ENCODE peak calls at places on chromosome 16, in eight cellular contexts. O, Y, U, N, A, C, R and E are unnamed samples.

GRCh38 chr16:30354423-30355143 is 525 bp downstream of the CD2BP2 start:
- DNase-seq in O (no peak), Y (peak), U (no peak), N (no peak), A (no peak), C (no peak), R (no peak), E (no peak)

GRCh38 chr16:72072514-72073342 is 9.7 kb downstream of the HPR start:
- DNase-seq in O (no peak), Y (peak), U (no peak), N (no peak), A (no peak), C (peak), R (peak), E (no peak)

GRCh38 chr16:54489225-54489781 is 202.7 kb upstream of the IRX3 start:
- DNase-seq in O (no peak), Y (peak), U (no peak), N (no peak), A (no peak), C (no peak), R (no peak), E (no peak)

GRCh38 chr16:75559002-75559401 is 3.0 kb upstream of the TMEM231 start:
- DNase-seq in O (no peak), Y (no peak), U (no peak), N (no peak), A (no peak), C (no peak), R (no peak), E (no peak)

GRCh38 chr16:19396555-19397011 is 21.1 kb upstream of the TMC5 start:
- DNase-seq in O (peak), Y (peak), U (no peak), N (no peak), A (no peak), C (no peak), R (no peak), E (no peak)

GRCh38 chr16:53168744-53169143 is 114.0 kb downstream of the CHD9 start:
- DNase-seq in O (no peak), Y (no peak), U (no peak), N (no peak), A (no peak), C (no peak), R (no peak), E (no peak)

GRCh38 chr16:15854906-15855703 is 1.7 kb downstream of the MYH11 start:
- DNase-seq in O (peak), Y (no peak), U (no peak), N (no peak), A (no peak), C (no peak), R (no peak), E (no peak)

GRCh38 chr16:59210955-59211541 is 476.9 kb upstream of the GOT2 start:
- DNase-seq in O (no peak), Y (no peak), U (no peak), N (no peak), A (no peak), C (peak), R (no peak), E (no peak)

GRCh38 chr16:65710107-65710506 is 588.2 kb upstream of the CDH11 start:
- DNase-seq in O (no peak), Y (no peak), U (no peak), N (no peak), A (no peak), C (no peak), R (no peak), E (no peak)

GRCh38 chr16:49827806-49828428 is 28.0 kb downstream of the ZNF423 start:
- DNase-seq in O (no peak), Y (no peak), U (no peak), N (no peak), A (no peak), C (no peak), R (no peak), E (no peak)

GRCh38 chr16:16007743-16008111 is 58.3 kb downstream of the ABCC1 start:
- DNase-seq in O (no peak), Y (no peak), U (no peak), N (peak), A (no peak), C (no peak), R (no peak), E (no peak)

GRCh38 chr16:81214745-81215166 is 23.7 kb upstream of the BCO1 start:
- DNase-seq in O (no peak), Y (no peak), U (no peak), N (no peak), A (no peak), C (peak), R (no peak), E (no peak)

GRCh38 chr16:88118376-88118775 is 167.1 kb downstream of the BANP start:
- DNase-seq in O (no peak), Y (no peak), U (no peak), N (no peak), A (no peak), C (peak), R (no peak), E (no peak)

GRCh38 chr16:27217256-27217655 is 13.9 kb downstream of the KDM8 start:
- DNase-seq in O (no peak), Y (no peak), U (no peak), N (no peak), A (no peak), C (peak), R (peak), E (no peak)

GRCh38 chr16:1049976-1050247 is 22.6 kb upstream of the SSTR5 start:
- DNase-seq in O (no peak), Y (no peak), U (no peak), N (no peak), A (no peak), C (no peak), R (no peak), E (no peak)

GRCh38 chr16:66020642-66021041 is 345.8 kb upstream of the CDH5 start:
- DNase-seq in O (no peak), Y (no peak), U (no peak), N (peak), A (no peak), C (no peak), R (no peak), E (no peak)

GRCh38 chr16:89729863-89730574 is 8.7 kb downstream of the ZNF276 start:
- DNase-seq in O (no peak), Y (no peak), U (no peak), N (no peak), A (peak), C (no peak), R (no peak), E (no peak)

GRCh38 chr16:88909431-88910210 is 43.2 kb upstream of the PABPN1L start:
- DNase-seq in O (no peak), Y (no peak), U (no peak), N (no peak), A (no peak), C (no peak), R (no peak), E (no peak)

GRCh38 chr16:50152386-50152806 is 710 bp upstream of the TENT4B start:
- DNase-seq in O (peak), Y (peak), U (peak), N (peak), A (peak), C (no peak), R (peak), E (peak)

GRCh38 chr16:10851512-10851911 is 25.5 kb upstream of the CIITA start:
- DNase-seq in O (no peak), Y (no peak), U (no peak), N (no peak), A (no peak), C (peak), R (no peak), E (no peak)

GRCh38 chr16:4176794-4177438 is 60.7 kb upstream of the ADCY9 start:
- DNase-seq in O (no peak), Y (no peak), U (no peak), N (no peak), A (no peak), C (peak), R (no peak), E (no peak)

GRCh38 chr16:1413684-1414531 is 596 bp downstream of the UNKL start:
- DNase-seq in O (no peak), Y (peak), U (peak), N (peak), A (peak), C (peak), R (no peak), E (peak)

GRCh38 chr16:10950393-10950792 is 6.0 kb downstream of the CLEC16A start:
- DNase-seq in O (no peak), Y (no peak), U (no peak), N (no peak), A (no peak), C (peak), R (no peak), E (no peak)

GRCh38 chr16:69188716-69189115 is 1.8 kb downstream of the SNTB2 start:
- DNase-seq in O (peak), Y (no peak), U (no peak), N (no peak), A (no peak), C (peak), R (no peak), E (no peak)